ENCODE peak calls at places on chromosomes 5 and 9, in nine cellular contexts. One of them, this sample, is unnamed.

GRCh38 chr9:115373000-115373709 is 255.2 kb upstream of the TNC start:
- DNase-seq in AG10803: peak
- DNase-seq in SJSA1: peak
- DNase-seq in left ventricle myocardium inferior: no peak
- DNase-seq in tibial artery: no peak
- DNase-seq in foreskin fibroblast: peak
- DNase-seq in AG04450: peak
- DNase-seq in ovary: no peak
- DNase-seq in effector memory CD4-positive, alpha-beta T cell: no peak
- DNase-seq in this sample: peak

GRCh38 chr5:141929398-141930058 is 5.9 kb downstream of the DELE1 start:
- DNase-seq in SJSA1: no peak
- DNase-seq in AG04450: no peak
- DNase-seq in foreskin fibroblast: no peak
- DNase-seq in AG10803: no peak
- DNase-seq in ovary: no peak
- DNase-seq in left ventricle myocardium inferior: no peak
- DNase-seq in effector memory CD4-positive, alpha-beta T cell: no peak
- DNase-seq in tibial artery: peak
- DNase-seq in this sample: no peak

GRCh38 chr5:1801954-1802295 is 718 bp downstream of the NDUFS6 start:
- DNase-seq in effector memory CD4-positive, alpha-beta T cell: no peak
- DNase-seq in foreskin fibroblast: no peak
- DNase-seq in AG04450: no peak
- DNase-seq in ovary: no peak
- DNase-seq in SJSA1: no peak
- DNase-seq in tibial artery: peak
- DNase-seq in left ventricle myocardium inferior: no peak
- DNase-seq in AG10803: no peak
- DNase-seq in this sample: no peak

GRCh38 chr9:80556631-80557030 is 984.9 kb downstream of the TLE4 start:
- DNase-seq in SJSA1: no peak
- DNase-seq in AG04450: no peak
- DNase-seq in tibial artery: no peak
- DNase-seq in AG10803: no peak
- DNase-seq in effector memory CD4-positive, alpha-beta T cell: no peak
- DNase-seq in left ventricle myocardium inferior: no peak
- DNase-seq in ovary: no peak
- DNase-seq in foreskin fibroblast: peak
- DNase-seq in this sample: no peak

GRCh38 chr9:113151696-113152630 is 1.2 kb downstream of the SLC31A2 start:
- DNase-seq in left ventricle myocardium inferior: peak
- DNase-seq in AG10803: peak
- DNase-seq in tibial artery: no peak
- DNase-seq in SJSA1: no peak
- DNase-seq in foreskin fibroblast: no peak
- DNase-seq in effector memory CD4-positive, alpha-beta T cell: no peak
- DNase-seq in ovary: peak
- DNase-seq in AG04450: no peak
- DNase-seq in this sample: no peak

GRCh38 chr5:76657091-76657490 is 33.9 kb upstream of the F2RL2 start:
- DNase-seq in AG10803: no peak
- DNase-seq in AG04450: no peak
- DNase-seq in left ventricle myocardium inferior: no peak
- DNase-seq in effector memory CD4-positive, alpha-beta T cell: no peak
- DNase-seq in SJSA1: no peak
- DNase-seq in tibial artery: no peak
- DNase-seq in foreskin fibroblast: no peak
- DNase-seq in ovary: no peak
- DNase-seq in this sample: no peak

GRCh38 chr9:85053206-85053605 is 383.7 kb downstream of the NTRK2 start:
- DNase-seq in AG10803: no peak
- DNase-seq in tibial artery: no peak
- DNase-seq in effector memory CD4-positive, alpha-beta T cell: no peak
- DNase-seq in SJSA1: no peak
- DNase-seq in left ventricle myocardium inferior: no peak
- DNase-seq in foreskin fibroblast: peak
- DNase-seq in AG04450: no peak
- DNase-seq in ovary: no peak
- DNase-seq in this sample: peak

GRCh38 chr5:53381-54174 is 38.4 kb upstream of the PLEKHG4B start:
- DNase-seq in effector memory CD4-positive, alpha-beta T cell: no peak
- DNase-seq in left ventricle myocardium inferior: no peak
- DNase-seq in AG10803: peak
- DNase-seq in SJSA1: no peak
- DNase-seq in tibial artery: no peak
- DNase-seq in foreskin fibroblast: peak
- DNase-seq in ovary: peak
- DNase-seq in AG04450: no peak
- DNase-seq in this sample: no peak

GRCh38 chr9:109119439-109120203 is at the start of gene TMEM245:
- DNase-seq in ovary: peak
- DNase-seq in tibial artery: peak
- DNase-seq in AG10803: peak
- DNase-seq in effector memory CD4-positive, alpha-beta T cell: peak
- DNase-seq in AG04450: peak
- DNase-seq in foreskin fibroblast: peak
- DNase-seq in left ventricle myocardium inferior: peak
- DNase-seq in SJSA1: peak
- DNase-seq in this sample: peak

GRCh38 chr9:109121218-109121796 is 1.6 kb upstream of the TMEM245 start:
- DNase-seq in AG10803: no peak
- DNase-seq in effector memory CD4-positive, alpha-beta T cell: no peak
- DNase-seq in AG04450: no peak
- DNase-seq in foreskin fibroblast: no peak
- DNase-seq in SJSA1: no peak
- DNase-seq in ovary: no peak
- DNase-seq in left ventricle myocardium inferior: no peak
- DNase-seq in tibial artery: no peak
- DNase-seq in this sample: no peak

GRCh38 chr9:109118802-109119438 is 827 bp downstream of the TMEM245 start:
- DNase-seq in effector memory CD4-positive, alpha-beta T cell: no peak
- DNase-seq in AG04450: no peak
- DNase-seq in SJSA1: peak
- DNase-seq in tibial artery: peak
- DNase-seq in ovary: peak
- DNase-seq in AG10803: peak
- DNase-seq in foreskin fibroblast: no peak
- DNase-seq in left ventricle myocardium inferior: no peak
- DNase-seq in this sample: no peak

GRCh38 chr9:109117856-109118801 is 1.6 kb downstream of the TMEM245 start:
- DNase-seq in AG04450: no peak
- DNase-seq in tibial artery: no peak
- DNase-seq in effector memory CD4-positive, alpha-beta T cell: peak
- DNase-seq in ovary: peak
- DNase-seq in SJSA1: peak
- DNase-seq in left ventricle myocardium inferior: no peak
- DNase-seq in foreskin fibroblast: peak
- DNase-seq in AG10803: peak
- DNase-seq in this sample: no peak

DNA sequence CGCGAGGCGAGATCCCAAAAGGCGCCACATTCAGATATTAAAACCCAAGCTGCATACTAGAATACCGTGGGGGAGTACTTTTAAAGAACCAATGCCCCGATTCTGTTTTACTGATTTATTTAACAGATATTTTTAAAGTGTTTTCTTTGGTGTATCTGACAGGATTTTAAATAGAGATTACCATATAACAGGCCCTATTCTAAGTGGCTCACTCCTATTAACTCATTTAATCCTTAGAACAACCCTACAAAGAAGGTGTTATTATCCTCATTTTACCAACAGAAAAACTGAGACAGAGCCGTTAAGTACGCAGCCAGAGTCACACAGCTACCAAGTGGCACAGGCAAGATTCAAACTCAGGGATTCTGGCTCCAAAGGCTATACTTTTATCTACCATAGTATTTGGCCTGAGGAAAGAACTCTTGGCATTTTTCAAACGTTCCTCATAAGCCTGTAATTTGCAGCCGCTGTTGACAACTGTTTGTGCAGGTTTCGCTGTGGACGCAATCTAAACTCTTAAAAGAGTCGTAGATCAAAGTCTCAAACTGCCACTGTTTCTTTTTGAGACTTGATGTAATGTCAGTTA is 550 bp upstream of the TMEM245 start:
- DNase-seq in foreskin fibroblast: no peak
- DNase-seq in AG04450: no peak
- DNase-seq in tibial artery: no peak
- DNase-seq in left ventricle myocardium inferior: no peak
- DNase-seq in SJSA1: no peak
- DNase-seq in AG10803: no peak
- DNase-seq in ovary: no peak
- DNase-seq in effector memory CD4-positive, alpha-beta T cell: no peak
- DNase-seq in this sample: no peak
- H3K4me3 ChIP-seq in foreskin fibroblast: no peak
- H3K4me3 ChIP-seq in AG04450: no peak
- H3K4me3 ChIP-seq in tibial artery: no peak
- H3K4me3 ChIP-seq in left ventricle myocardium inferior: peak
- H3K4me3 ChIP-seq in SJSA1: peak
- H3K4me3 ChIP-seq in AG10803: peak
- H3K4me3 ChIP-seq in ovary: no peak
- H3K4me3 ChIP-seq in effector memory CD4-positive, alpha-beta T cell: no peak
- H3K4me3 ChIP-seq in this sample: peak

GRCh38 chr5:83718936-83719495 is 1.6 kb downstream of the HAPLN1 start:
- DNase-seq in effector memory CD4-positive, alpha-beta T cell: no peak
- DNase-seq in AG04450: no peak
- DNase-seq in foreskin fibroblast: no peak
- DNase-seq in ovary: no peak
- DNase-seq in AG10803: no peak
- DNase-seq in left ventricle myocardium inferior: no peak
- DNase-seq in tibial artery: no peak
- DNase-seq in SJSA1: no peak
- DNase-seq in this sample: no peak

GRCh38 chr5:83724915-83725314 is 4.3 kb upstream of the HAPLN1 start:
- DNase-seq in ovary: no peak
- DNase-seq in AG10803: no peak
- DNase-seq in foreskin fibroblast: no peak
- DNase-seq in AG04450: no peak
- DNase-seq in effector memory CD4-positive, alpha-beta T cell: no peak
- DNase-seq in left ventricle myocardium inferior: no peak
- DNase-seq in SJSA1: no peak
- DNase-seq in tibial artery: no peak
- DNase-seq in this sample: no peak

GRCh38 chr5:83720805-83721431 is at the start of gene HAPLN1:
- DNase-seq in ovary: no peak
- DNase-seq in SJSA1: no peak
- DNase-seq in tibial artery: no peak
- DNase-seq in AG10803: peak
- DNase-seq in foreskin fibroblast: peak
- DNase-seq in left ventricle myocardium inferior: no peak
- DNase-seq in effector memory CD4-positive, alpha-beta T cell: no peak
- DNase-seq in AG04450: no peak
- DNase-seq in this sample: no peak

GRCh38 chr5:83724001-83724400 is 3.3 kb upstream of the HAPLN1 start:
- DNase-seq in left ventricle myocardium inferior: no peak
- DNase-seq in effector memory CD4-positive, alpha-beta T cell: no peak
- DNase-seq in AG04450: no peak
- DNase-seq in AG10803: no peak
- DNase-seq in SJSA1: no peak
- DNase-seq in ovary: no peak
- DNase-seq in tibial artery: no peak
- DNase-seq in foreskin fibroblast: no peak
- DNase-seq in this sample: no peak

DNA sequence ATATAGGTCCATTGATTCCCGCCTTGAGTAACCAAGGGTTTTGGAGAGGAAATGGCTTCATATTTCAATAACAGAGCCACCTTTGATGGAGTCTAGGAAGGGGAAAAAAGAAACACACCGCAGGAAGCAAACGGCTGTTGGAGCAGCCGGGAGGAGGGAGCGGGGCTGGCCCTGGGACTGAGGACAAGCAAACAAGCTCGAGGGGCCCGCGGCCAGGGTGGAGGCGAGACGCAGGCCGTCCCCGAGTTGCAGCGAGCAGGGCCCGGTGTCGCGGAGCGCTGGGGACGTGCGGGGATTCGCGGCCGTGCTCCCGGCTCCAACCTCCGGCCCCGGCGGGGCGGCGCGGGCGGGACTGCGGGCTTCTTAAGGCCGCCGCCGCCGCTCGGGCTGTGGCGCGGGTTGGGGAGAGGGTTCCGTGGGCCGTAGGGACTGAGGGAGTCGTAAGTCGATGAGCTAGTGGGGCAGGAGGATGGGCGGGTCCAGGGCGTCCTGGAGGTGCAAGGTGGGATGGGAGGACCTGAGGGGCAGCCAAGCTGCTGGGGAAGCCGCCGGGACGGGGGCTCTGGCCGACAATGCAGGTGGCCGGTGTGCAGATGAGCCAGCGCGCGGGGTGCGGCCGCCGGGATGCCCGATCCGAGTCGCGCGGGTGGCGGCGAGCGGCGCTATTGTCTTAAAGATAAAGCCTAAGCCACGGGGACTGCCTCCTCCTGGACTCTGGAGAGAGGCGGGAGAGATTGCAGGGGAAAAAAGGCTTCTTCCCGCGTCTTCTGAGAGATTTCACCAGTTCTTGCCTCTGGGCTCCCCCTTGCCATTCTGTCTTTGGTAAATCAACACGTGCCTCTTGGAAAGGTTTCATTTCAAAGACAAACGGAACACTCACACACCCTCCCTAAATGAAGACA is 1.5 kb upstream of the HAPLN1 start:
- DNase-seq in left ventricle myocardium inferior: peak
- DNase-seq in tibial artery: peak
- DNase-seq in ovary: peak
- DNase-seq in SJSA1: peak
- DNase-seq in AG10803: peak
- DNase-seq in effector memory CD4-positive, alpha-beta T cell: no peak
- DNase-seq in foreskin fibroblast: peak
- DNase-seq in AG04450: peak
- DNase-seq in this sample: no peak
- H3K4me3 ChIP-seq in left ventricle myocardium inferior: peak
- H3K4me3 ChIP-seq in tibial artery: peak
- H3K4me3 ChIP-seq in ovary: peak
- H3K4me3 ChIP-seq in SJSA1: peak
- H3K4me3 ChIP-seq in AG10803: peak
- H3K4me3 ChIP-seq in effector memory CD4-positive, alpha-beta T cell: no peak
- H3K4me3 ChIP-seq in foreskin fibroblast: peak
- H3K4me3 ChIP-seq in AG04450: peak
- H3K4me3 ChIP-seq in this sample: peak

GRCh38 chr9:20205821-20206220 is 416.5 kb downstream of the MLLT3 start:
- DNase-seq in AG04450: no peak
- DNase-seq in foreskin fibroblast: peak
- DNase-seq in left ventricle myocardium inferior: no peak
- DNase-seq in SJSA1: no peak
- DNase-seq in AG10803: peak
- DNase-seq in effector memory CD4-positive, alpha-beta T cell: no peak
- DNase-seq in ovary: no peak
- DNase-seq in tibial artery: no peak
- DNase-seq in this sample: no peak

GRCh38 chr9:20208156-20208555 is 414.1 kb downstream of the MLLT3 start:
- DNase-seq in ovary: no peak
- DNase-seq in AG04450: no peak
- DNase-seq in left ventricle myocardium inferior: no peak
- DNase-seq in foreskin fibroblast: no peak
- DNase-seq in tibial artery: no peak
- DNase-seq in effector memory CD4-positive, alpha-beta T cell: no peak
- DNase-seq in SJSA1: no peak
- DNase-seq in AG10803: no peak
- DNase-seq in this sample: no peak

GRCh38 chr9:20209421-20210340 is 412.6 kb downstream of the MLLT3 start:
- DNase-seq in tibial artery: no peak
- DNase-seq in AG10803: no peak
- DNase-seq in foreskin fibroblast: no peak
- DNase-seq in SJSA1: no peak
- DNase-seq in left ventricle myocardium inferior: no peak
- DNase-seq in effector memory CD4-positive, alpha-beta T cell: no peak
- DNase-seq in ovary: no peak
- DNase-seq in AG04450: no peak
- DNase-seq in this sample: no peak

GRCh38 chr9:20207161-20207560 is 415.1 kb downstream of the MLLT3 start:
- DNase-seq in tibial artery: no peak
- DNase-seq in foreskin fibroblast: peak
- DNase-seq in ovary: no peak
- DNase-seq in left ventricle myocardium inferior: no peak
- DNase-seq in AG04450: no peak
- DNase-seq in effector memory CD4-positive, alpha-beta T cell: no peak
- DNase-seq in SJSA1: no peak
- DNase-seq in AG10803: no peak
- DNase-seq in this sample: no peak

GRCh38 chr9:20208951-20209350 is 413.3 kb downstream of the MLLT3 start:
- DNase-seq in ovary: no peak
- DNase-seq in effector memory CD4-positive, alpha-beta T cell: no peak
- DNase-seq in left ventricle myocardium inferior: no peak
- DNase-seq in SJSA1: no peak
- DNase-seq in AG04450: no peak
- DNase-seq in tibial artery: no peak
- DNase-seq in foreskin fibroblast: peak
- DNase-seq in AG10803: no peak
- DNase-seq in this sample: no peak
- H3K4me3 ChIP-seq in ovary: no peak
- H3K4me3 ChIP-seq in effector memory CD4-positive, alpha-beta T cell: no peak
- H3K4me3 ChIP-seq in left ventricle myocardium inferior: no peak
- H3K4me3 ChIP-seq in SJSA1: no peak
- H3K4me3 ChIP-seq in AG04450: no peak
- H3K4me3 ChIP-seq in tibial artery: no peak
- H3K4me3 ChIP-seq in foreskin fibroblast: no peak
- H3K4me3 ChIP-seq in AG10803: no peak
- H3K4me3 ChIP-seq in this sample: no peak

DNA sequence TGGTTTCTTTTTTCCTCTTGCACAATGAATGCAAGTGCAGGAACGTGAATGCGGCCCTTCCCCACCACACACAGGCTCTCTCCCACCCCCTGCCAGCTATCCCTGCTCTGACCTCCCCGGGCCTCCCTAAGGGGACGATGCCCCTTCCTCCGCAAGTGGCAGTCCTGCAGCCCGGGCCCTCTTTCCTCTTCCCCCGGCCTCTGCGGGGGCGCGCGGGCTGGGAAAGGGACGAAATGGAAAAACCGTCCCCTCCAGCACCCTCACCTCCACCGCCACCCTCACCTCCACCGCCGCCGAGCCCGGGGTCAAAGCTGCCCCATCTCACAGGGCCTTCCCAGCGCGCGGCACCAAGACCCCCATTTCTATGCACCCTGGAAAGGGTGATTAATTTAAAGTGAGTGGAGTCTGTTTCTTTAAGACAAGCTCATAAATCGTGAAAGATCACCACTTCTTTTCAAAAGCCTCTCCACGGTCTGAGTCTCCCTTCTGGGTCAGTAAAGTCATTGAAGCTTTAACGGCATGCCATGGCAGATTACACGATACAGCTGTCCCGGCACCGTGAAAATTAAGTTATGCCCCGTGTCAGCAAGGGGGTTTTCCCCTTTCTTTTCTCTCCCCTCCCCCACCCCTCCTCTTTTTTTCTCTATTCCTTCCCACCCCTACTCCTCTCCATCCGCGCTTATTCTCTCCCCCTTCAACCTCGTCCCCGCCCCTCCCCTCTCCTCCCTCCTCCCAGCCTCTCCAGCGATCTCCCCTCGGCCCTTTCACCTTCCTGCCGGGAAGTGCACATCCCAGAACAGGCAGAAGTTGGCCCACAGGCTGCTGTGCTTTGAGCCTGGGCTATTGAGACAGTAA is 44.5 kb downstream of the GAS1 start:
- DNase-seq in AG04450: no peak
- DNase-seq in ovary: no peak
- DNase-seq in left ventricle myocardium inferior: no peak
- DNase-seq in foreskin fibroblast: no peak
- DNase-seq in AG10803: no peak
- DNase-seq in tibial artery: no peak
- DNase-seq in SJSA1: no peak
- DNase-seq in effector memory CD4-positive, alpha-beta T cell: no peak
- DNase-seq in this sample: no peak
- H3K4me3 ChIP-seq in AG04450: no peak
- H3K4me3 ChIP-seq in ovary: peak
- H3K4me3 ChIP-seq in left ventricle myocardium inferior: peak
- H3K4me3 ChIP-seq in foreskin fibroblast: no peak
- H3K4me3 ChIP-seq in AG10803: peak
- H3K4me3 ChIP-seq in tibial artery: no peak
- H3K4me3 ChIP-seq in SJSA1: no peak
- H3K4me3 ChIP-seq in effector memory CD4-positive, alpha-beta T cell: no peak
- H3K4me3 ChIP-seq in this sample: no peak